ENCODE peak calls at places on chromosomes 1 and 21, in eight cellular contexts. Y is fibroblast of the aortic adventitia, Q is fibroblast of pulmonary artery, R is foreskin fibroblast, M is esophagus squamous epithelium, D is AG04450, S is mammary epithelial cell, K is DND-41. U is an unnamed sample.

GRCh38 chr1:233439721-233440120 is 112.2 kb downstream of the MAP3K21 start:
- DNase-seq in Y (peak; percentile 15), Q (no peak), R (peak; percentile 7), M (no peak), D (no peak), S (no peak), K (no peak), U (no peak)

GRCh38 chr1:207787776-207788175 is 35.9 kb downstream of the CD46 start:
- DNase-seq in Y (no peak), Q (no peak), R (peak; percentile 45), M (no peak), D (no peak), S (peak; percentile 53), K (no peak), U (no peak)

GRCh38 chr1:184433928-184434502 is 47.2 kb downstream of the C1orf21 start:
- DNase-seq in Y (no peak), Q (no peak), R (no peak), M (no peak), D (no peak), S (no peak), K (no peak), U (no peak)

GRCh38 chr1:109832935-109833334 is 69.2 kb upstream of the EPS8L3 start:
- DNase-seq in Y (no peak), Q (no peak), R (no peak), M (no peak), D (no peak), S (no peak), K (no peak), U (no peak)

GRCh38 chr1:156898151-156898550 is 4.6 kb downstream of the PEAR1 start:
- DNase-seq in Y (peak; percentile 69), Q (peak; percentile 82), R (peak; percentile 51), M (no peak), D (peak; percentile 24), S (no peak), K (no peak), U (peak; percentile 52)

GRCh38 chr1:109910123-109910962 is at the start of gene CSF1:
- DNase-seq in Y (peak; percentile 94), Q (peak; percentile 95), R (peak; percentile 92), M (peak; percentile 20), D (peak; percentile 77), S (peak; percentile 64), K (peak; percentile 55), U (peak; percentile 64)

GRCh38 chr21:44360174-44360573 is 6.8 kb downstream of the TRPM2 start:
- DNase-seq in Y (no peak), Q (no peak), R (no peak), M (no peak), D (no peak), S (no peak), K (no peak), U (no peak)

GRCh38 chr1:172663726-172664125 is 4.8 kb downstream of the FASLG start:
- DNase-seq in Y (peak; percentile 35), Q (no peak), R (peak; percentile 56), M (no peak), D (no peak), S (peak; percentile 57), K (no peak), U (no peak)

GRCh38 chr1:236371083-236371482 is 23.0 kb upstream of the EDARADD start:
- DNase-seq in Y (no peak), Q (no peak), R (no peak), M (no peak), D (no peak), S (no peak), K (no peak), U (no peak)

GRCh38 chr21:15679630-15680029 is 50.2 kb upstream of the USP25 start:
- DNase-seq in Y (no peak), Q (no peak), R (no peak), M (no peak), D (no peak), S (no peak), K (no peak), U (no peak)

GRCh38 chr1:230270185-230270939 is 155.8 kb downstream of the PGBD5 start:
- DNase-seq in Y (peak; percentile 78), Q (peak; percentile 80), R (no peak), M (no peak), D (no peak), S (no peak), K (no peak), U (no peak)

GRCh38 chr1:228309548-228310067 is 97.0 kb downstream of the TRIM11 start:
- DNase-seq in Y (no peak), Q (no peak), R (no peak), M (no peak), D (no peak), S (no peak), K (no peak), U (no peak)

GRCh38 chr1:183908095-183908494 is 103.2 kb downstream of the RGL1 start:
- DNase-seq in Y (no peak), Q (no peak), R (no peak), M (no peak), D (no peak), S (no peak), K (no peak), U (no peak)

GRCh38 chr1:15929258-15929935 is 46.5 kb downstream of the ZBTB17 start:
- DNase-seq in Y (no peak), Q (no peak), R (no peak), M (no peak), D (no peak), S (no peak), K (no peak), U (no peak)

GRCh38 chr1:234561322-234561721 is 48.7 kb downstream of the IRF2BP2 start:
- DNase-seq in Y (no peak), Q (no peak), R (no peak), M (no peak), D (no peak), S (no peak), K (no peak), U (no peak)

GRCh38 chr1:218182455-218182854 is 102.6 kb upstream of the RRP15 start:
- DNase-seq in Y (no peak), Q (no peak), R (no peak), M (no peak), D (no peak), S (no peak), K (no peak), U (no peak)

GRCh38 chr1:162690672-162691434 is 58.6 kb downstream of the DDR2 start:
- DNase-seq in Y (peak; percentile 94), Q (peak; percentile 87), R (peak; percentile 97), M (no peak), D (peak; percentile 47), S (peak; percentile 94), K (peak; percentile 4), U (peak; percentile 80)

GRCh38 chr21:32843561-32843960 is 72.0 kb upstream of the PAXBP1 start:
- DNase-seq in Y (no peak), Q (no peak), R (no peak), M (no peak), D (no peak), S (no peak), K (no peak), U (no peak)

GRCh38 chr1:240602189-240602588 is 9.8 kb downstream of the GREM2 start:
- DNase-seq in Y (peak; percentile 77), Q (peak; percentile 21), R (peak; percentile 48), M (no peak), D (no peak), S (no peak), K (no peak), U (no peak)

GRCh38 chr1:188065917-188066316 is 1237.2 kb downstream of the PLA2G4A start:
- DNase-seq in Y (no peak), Q (peak; percentile 39), R (peak; percentile 4), M (no peak), D (peak; percentile 3), S (no peak), K (no peak), U (no peak)

GRCh38 chr21:26961704-26962103 is 5.2 kb downstream of the ADAMTS5 start:
- DNase-seq in Y (no peak), Q (no peak), R (peak; percentile 32), M (no peak), D (no peak), S (no peak), K (no peak), U (no peak)
- TF ChIP-seq CTCF in Y (peak; percentile 35), Q (peak; percentile 19), R (no peak), M (no peak), D (no peak), S (peak; percentile 1), K (peak; percentile 35), U (peak; percentile 39)

DNA sequence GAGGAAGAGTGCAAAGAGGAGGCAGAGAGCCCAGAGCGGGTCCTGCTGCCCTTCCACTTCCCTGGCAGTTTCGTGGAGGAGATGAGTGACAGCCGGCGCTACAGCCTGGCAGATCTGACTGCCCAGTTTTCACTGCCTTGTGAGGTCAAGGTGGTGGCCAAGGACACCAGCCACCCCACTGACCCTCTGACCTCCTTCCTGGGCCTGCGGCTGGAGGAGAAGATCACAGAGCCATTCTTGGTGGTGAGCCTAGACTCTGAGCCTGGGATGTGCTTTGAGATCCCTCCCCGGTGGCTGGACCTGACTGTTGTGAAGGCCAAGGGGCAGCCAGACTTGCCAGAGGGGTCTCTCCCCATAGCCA is 10.2 kb downstream of the THEMIS2 start:
- DNase-seq in Y (no peak), Q (no peak), R (no peak), M (no peak), D (no peak), S (no peak), K (no peak), U (no peak)
- H3K4me3 ChIP-seq in Y (no peak overlapping the region), Q (no peak overlapping the region), R (no peak overlapping the region), M (no peak overlapping the region), D (no peak overlapping the region), S (no peak overlapping the region), K (no peak overlapping the region), U (no peak overlapping the region)

DNA sequence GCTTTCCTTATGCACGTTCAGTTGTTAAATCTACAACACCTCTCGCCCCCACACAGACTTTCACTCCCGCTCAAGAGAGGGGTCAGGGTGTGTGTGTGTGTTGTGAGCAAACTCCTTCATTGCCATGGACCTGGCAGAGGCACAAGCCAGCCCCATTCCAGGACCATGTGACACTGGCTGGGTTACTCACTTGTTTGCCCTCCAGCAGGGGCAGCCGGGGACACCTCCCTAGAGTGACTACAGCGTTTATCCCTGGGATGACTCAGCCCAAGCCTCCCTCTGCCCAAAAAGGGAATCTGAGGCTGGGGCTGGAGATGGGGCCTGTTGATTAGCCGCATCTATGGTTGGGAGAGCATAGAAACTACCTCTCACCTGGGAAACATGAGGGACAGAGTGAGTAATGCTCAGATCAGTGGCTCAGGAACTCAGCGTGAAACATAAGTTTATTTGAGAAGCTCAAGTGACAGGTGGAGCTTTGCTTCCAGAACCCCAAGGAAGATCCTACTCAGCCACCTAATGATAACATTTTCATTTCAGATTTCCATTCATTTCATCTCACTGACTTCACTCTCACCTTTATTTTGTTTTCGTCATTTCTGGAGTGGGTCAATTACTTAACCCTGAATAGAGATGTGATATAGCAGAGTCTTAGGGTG is 145.3 kb upstream of the DUSP10 start:
- DNase-seq in Y (peak; percentile 73), Q (peak; percentile 65), R (peak; percentile 98), M (no peak), D (peak; percentile 29), S (peak; percentile 100), K (no peak), U (no peak)
- TF ChIP-seq CTCF in Y (no peak), Q (peak; percentile 2), R (no peak), M (no peak), D (peak; percentile 18), S (no peak), K (no peak), U (no peak)

DNA sequence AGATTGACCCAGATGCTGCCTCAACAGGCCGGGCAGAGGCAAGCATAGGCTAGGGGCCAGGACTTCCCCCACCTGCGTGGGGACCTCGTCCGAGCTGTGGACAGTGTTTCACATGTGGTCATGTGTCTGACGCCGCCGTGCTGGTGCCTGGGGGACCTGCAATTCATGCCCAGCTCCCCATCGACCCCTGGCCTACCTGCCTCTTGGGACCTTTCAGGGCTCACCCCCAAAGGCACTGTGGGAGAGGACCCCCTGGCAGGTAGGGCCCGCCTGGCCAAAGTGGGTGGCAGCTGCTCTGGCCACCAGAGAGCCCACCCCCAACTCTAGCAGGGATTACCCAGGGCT is 4.4 kb downstream of the TMEM201 start:
- DNase-seq in Y (no peak), Q (no peak), R (no peak), M (no peak), D (no peak), S (no peak), K (no peak), U (no peak)
- H3K4me3 ChIP-seq in Y (no peak overlapping the region), Q (no peak overlapping the region), R (no peak overlapping the region), M (peak overlapping the region; percentile 15), D (no peak overlapping the region), S (no peak overlapping the region), K (no peak overlapping the region), U (no peak overlapping the region)

U was measured in HFF-Myc.